ENCODE peak calls at places on chromosomes 11 and 22, in five cellular contexts. W, L, D, M and Z are unnamed samples.

GRCh38 chr22:34111210-34111824 is 191.0 kb upstream of the LARGE1 start:
- DNase-seq in D (peak), M (no peak), W (peak), L (peak), Z (no peak)

GRCh38 chr22:36628561-36629060 is 74.9 kb downstream of the CACNG2 start:
- DNase-seq in D (no peak), W (no peak), L (no peak), M (no peak), Z (no peak)

GRCh38 chr11:79547256-79547655 is 106.4 kb upstream of the TENM4 start:
- DNase-seq in L (no peak), W (no peak), M (no peak), D (no peak), Z (no peak)

GRCh38 chr11:78886616-78887015 is 312.0 kb upstream of the NARS2 start:
- DNase-seq in W (peak), L (no peak), D (no peak), M (peak), Z (peak)

GRCh38 chr11:3609416-3610265 is 32.2 kb downstream of the ART5 start:
- DNase-seq in L (no peak), M (no peak), D (peak), W (peak), Z (peak)

GRCh38 chr11:66150140-66150539 is 80.1 kb downstream of the PACS1 start:
- DNase-seq in D (no peak), W (peak), L (no peak), M (no peak), Z (peak)

GRCh38 chr11:116879789-116880402 is 42.5 kb upstream of the APOA1 start:
- DNase-seq in D (peak), L (no peak), W (peak), M (peak), Z (peak)

GRCh38 chr22:27668828-27669797 is 132.4 kb downstream of the MN1 start:
- DNase-seq in D (peak), M (no peak), W (peak), L (peak), Z (peak)

GRCh38 chr11:107750313-107750712 is 38.5 kb upstream of the SLN start:
- DNase-seq in M (no peak), D (no peak), L (no peak), W (no peak), Z (no peak)

GRCh38 chr11:102220728-102221467 is 96.4 kb upstream of the BIRC3 start:
- DNase-seq in L (no peak), D (no peak), W (peak), M (peak), Z (peak)

GRCh38 chr11:115247404-115247803 is 256.8 kb downstream of the CADM1 start:
- DNase-seq in L (no peak), M (no peak), D (no peak), W (no peak), Z (no peak)

GRCh38 chr11:128208329-128209220 is 378.8 kb downstream of the ETS1 start:
- DNase-seq in L (no peak), D (no peak), M (peak), W (peak), Z (peak)

DNA sequence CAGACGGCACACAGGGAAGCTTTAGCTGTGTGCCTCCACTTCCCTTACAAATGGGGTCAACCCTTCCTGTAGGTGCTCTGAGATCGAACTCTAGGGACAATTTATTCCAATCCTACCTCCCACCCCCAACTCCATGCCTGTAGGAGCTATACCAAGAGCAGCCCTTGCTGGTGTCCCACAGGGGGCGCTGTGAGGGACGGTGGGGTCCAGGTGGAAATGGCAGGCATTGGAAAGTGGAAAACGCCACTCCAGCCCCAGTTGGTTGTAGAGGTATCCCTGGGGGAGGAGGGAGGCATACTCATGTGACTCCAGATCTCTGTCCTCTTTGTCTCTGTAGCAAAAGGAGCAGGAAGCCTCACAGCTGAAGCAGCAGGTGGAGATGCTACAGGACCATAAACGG is 161.3 kb downstream of the MYO18B start:
- DNase-seq in D (peak), W (no peak), M (no peak), L (no peak), Z (no peak)
- TF ChIP-seq CTCF in D (peak), W (no peak), M (no peak), L (no peak), Z (no peak)

DNA sequence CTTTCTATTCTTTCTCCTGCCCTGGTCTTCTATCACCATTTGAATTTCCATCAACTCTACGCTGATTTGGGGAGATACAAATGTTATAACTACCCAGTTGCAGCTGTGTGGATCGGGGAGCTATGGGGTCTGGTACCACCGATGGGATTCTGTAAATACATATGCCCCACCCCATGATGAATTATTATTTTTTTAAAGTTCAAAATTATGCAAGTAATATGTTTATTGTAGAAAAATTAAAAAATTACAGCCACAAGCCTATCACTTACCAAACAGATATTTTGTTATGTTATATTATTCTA is 52.4 kb upstream of the CLMP start:
- DNase-seq in W (no peak), L (no peak), D (no peak), M (no peak), Z (no peak)
- TF ChIP-seq CTCF in W (no peak), L (no peak), D (no peak), M (no peak), Z (no peak)

GRCh38 chr11:7279676-7280075 is 28.0 kb downstream of the SYT9 start:
- DNase-seq in L (no peak), M (no peak), D (no peak), W (no peak), Z (no peak)

GRCh38 chr11:7281083-7281482 is 29.4 kb downstream of the SYT9 start:
- DNase-seq in M (no peak), D (no peak), L (no peak), W (peak), Z (no peak)

GRCh38 chr11:7275133-7275532 is 23.4 kb downstream of the SYT9 start:
- DNase-seq in W (no peak), M (no peak), D (no peak), L (no peak), Z (no peak)

DNA sequence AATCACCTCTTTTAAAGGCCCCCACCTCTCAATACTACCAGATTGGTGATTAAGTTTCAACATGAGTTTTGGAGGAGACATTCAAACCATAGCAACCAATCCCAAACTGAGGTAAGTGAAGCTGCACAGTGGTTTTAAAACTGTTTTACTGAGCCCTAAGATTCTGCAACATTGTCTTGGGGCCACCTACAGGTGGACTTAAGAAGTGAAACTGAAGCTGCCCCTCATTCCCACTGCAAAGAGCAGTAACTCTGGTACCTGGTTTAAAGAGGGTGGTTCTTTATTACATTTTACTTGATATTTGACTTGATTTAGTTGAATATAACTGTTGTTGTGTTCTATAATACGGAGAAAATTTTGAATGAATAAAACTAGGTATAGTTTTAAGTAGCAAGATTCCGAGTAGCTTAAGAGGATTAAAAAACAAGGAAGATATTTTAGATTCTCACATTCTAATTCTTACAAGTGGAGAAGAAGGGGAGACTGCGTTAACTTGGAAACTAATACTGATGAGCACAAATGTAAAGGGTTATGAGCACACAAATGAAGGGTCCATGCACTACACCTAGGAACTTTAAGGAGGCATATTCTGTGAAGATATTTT is 26.7 kb downstream of the SYT9 start:
- DNase-seq in M (no peak), W (peak), D (peak), L (no peak), Z (peak)
- TF ChIP-seq CTCF in M (peak), W (peak), D (peak), L (peak), Z (peak)

GRCh38 chr11:13868710-13869403 is 93.7 kb upstream of the SPON1 start:
- DNase-seq in M (no peak), D (no peak), W (no peak), L (no peak), Z (no peak)

GRCh38 chr11:13874596-13874995 is 87.9 kb upstream of the SPON1 start:
- DNase-seq in D (no peak), W (no peak), M (no peak), L (no peak), Z (no peak)

DNA sequence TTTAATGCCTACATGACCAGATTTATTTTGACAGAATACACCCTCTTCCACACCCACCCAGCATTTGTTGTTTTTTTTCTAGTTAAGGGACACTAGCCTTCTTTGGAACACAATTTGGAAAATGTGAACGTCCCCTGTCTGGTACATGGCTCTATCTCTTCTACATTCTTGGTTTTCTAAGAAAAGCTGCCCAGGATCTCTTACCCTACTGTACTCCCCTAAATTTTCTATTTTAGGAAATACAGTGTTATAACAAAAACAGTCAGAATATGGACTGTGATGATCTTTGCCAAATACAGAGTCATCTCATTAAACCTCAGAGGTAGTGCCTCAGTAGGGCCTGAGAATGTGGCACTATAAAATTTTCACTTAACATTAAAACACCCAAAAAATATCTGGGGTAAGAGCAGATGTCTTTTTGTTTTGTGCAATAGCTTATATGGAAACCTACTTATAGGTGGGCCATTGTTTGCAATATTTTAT is 93.1 kb upstream of the SPON1 start:
- DNase-seq in D (no peak), L (no peak), W (no peak), M (no peak), Z (no peak)
- TF ChIP-seq CTCF in D (no peak), L (no peak), W (no peak), M (no peak), Z (no peak)

DNA sequence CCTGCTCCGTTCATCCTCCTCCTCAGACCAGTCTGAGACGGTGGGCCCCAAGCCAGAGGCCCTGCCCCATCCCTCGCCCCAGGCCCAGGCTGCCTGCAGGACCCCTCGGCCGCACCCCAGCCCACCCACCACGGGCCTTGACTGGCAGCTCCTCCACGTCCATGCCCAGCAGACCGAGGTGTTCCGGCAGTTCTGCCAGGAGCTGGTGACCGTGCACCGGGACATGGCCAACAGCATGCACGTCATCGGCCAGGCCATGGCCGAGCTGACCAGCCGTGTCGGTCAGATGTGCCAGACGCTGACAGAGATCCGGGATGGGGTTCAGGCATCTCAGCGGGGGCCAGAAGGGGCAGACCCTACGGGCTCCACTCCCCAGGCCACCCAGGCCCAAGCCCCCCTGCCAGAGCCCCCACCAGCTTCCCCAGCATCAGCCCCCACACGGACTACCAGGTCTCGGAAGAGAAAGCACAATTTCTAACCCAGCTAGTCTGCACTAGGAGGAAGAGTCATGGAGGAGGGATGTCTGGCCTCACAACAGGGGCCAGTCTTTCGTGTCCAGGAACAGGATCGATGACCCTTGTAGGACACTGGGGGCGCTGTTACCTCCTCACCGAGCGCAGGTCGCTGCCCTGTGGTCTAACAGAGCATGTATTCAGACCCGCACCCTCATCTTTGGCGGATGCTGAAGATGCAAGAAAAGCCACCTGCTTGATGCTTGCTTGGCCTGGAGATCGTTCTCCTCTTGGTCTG is 66.3 kb downstream of the PRDM11 start:
- DNase-seq in D (peak), M (no peak), L (no peak), W (no peak), Z (no peak)
- TF ChIP-seq CTCF in D (peak), M (peak), L (no peak), W (no peak), Z (peak)

GRCh38 chr11:57641011-57641410 is 8.7 kb downstream of the YPEL4 start:
- DNase-seq in L (no peak), M (no peak), D (no peak), W (peak), Z (no peak)

GRCh38 chr11:57640068-57640800 is 9.5 kb downstream of the YPEL4 start:
- DNase-seq in M (no peak), W (no peak), L (no peak), D (no peak), Z (no peak)

GRCh38 chr11:57638811-57639320 is 10.8 kb downstream of the YPEL4 start:
- DNase-seq in D (no peak), W (peak), L (no peak), M (no peak), Z (no peak)

GRCh38 chr11:57638005-57638760 is 11.5 kb downstream of the YPEL4 start:
- DNase-seq in W (peak), D (no peak), L (peak), M (peak), Z (peak)

DNA sequence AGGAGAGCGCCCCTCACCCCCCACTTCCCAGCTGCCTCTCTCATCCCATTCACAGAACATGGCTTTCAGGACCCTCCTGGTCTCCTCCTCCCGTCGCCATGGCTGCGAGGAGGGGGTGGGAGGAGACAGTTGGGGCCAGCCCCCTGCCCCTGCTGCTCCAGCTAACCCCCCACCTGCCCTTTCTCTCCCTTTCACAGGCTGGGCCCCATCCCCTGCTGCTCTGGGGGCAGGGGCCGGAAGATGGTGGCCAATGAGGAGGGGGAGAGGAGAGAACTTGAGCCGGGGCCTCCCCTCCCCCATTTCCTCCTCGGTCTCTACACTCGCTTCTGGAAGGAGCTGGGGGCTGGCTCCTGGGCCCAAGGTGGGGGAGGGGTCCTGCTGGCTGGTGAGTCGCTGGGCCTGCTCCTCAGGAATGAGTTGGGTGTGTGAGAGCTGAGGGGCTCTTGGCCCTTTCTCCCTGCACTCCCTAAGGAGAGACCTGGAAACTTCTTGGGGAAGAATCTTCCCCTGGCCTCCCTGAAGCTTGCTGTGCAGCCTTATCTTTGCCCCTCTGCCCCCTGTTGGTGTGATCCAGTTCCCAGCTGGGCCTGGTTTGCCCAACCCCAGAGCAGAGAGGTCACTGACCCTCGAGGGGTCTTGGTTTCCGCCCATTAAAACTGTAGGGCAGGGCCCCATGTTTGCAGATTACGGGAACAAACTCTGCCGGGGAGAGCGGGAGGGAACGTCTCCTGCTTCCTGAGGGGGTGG is 10.2 kb downstream of the YPEL4 start:
- DNase-seq in D (no peak), M (no peak), L (no peak), W (no peak), Z (peak)
- TF ChIP-seq CTCF in D (no peak), M (no peak), L (no peak), W (no peak), Z (no peak)